ENCODE peak calls at places on chromosomes 7 and 10, in six cellular contexts. R, L, E, O, B and G are unnamed samples.

GRCh38 chr7:101125989-101126650 is 784 bp upstream of the SERPINE1 start:
- DNase-seq in R (peak; percentile 53), L (no peak), E (peak; percentile 75), O (no peak), B (no peak), G (no peak)

GRCh38 chr7:7962851-7963250 is 5.7 kb upstream of the GLCCI1 start:
- DNase-seq in R (no peak), L (no peak), E (peak; percentile 87), O (no peak), B (no peak), G (no peak)

GRCh38 chr10:76149182-76149581 is 717.8 kb downstream of the LRMDA start:
- DNase-seq in R (no peak), L (no peak), E (no peak), O (no peak), B (no peak), G (no peak)

GRCh38 chr10:29895436-29895835 is 163.9 kb downstream of the JCAD start:
- DNase-seq in R (peak; percentile 24), L (peak; percentile 41), E (peak; percentile 96), O (peak; percentile 12), B (peak; percentile 93), G (no peak)

GRCh38 chr7:45163692-45164052 is 6.1 kb downstream of the RAMP3 start:
- DNase-seq in R (no peak), L (no peak), E (no peak), O (no peak), B (no peak), G (no peak)

GRCh38 chr7:9029671-9030070 is 596.3 kb downstream of the NXPH1 start:
- DNase-seq in R (no peak), L (no peak), E (no peak), O (no peak), B (no peak), G (no peak)

GRCh38 chr10:114780610-114781184 is 40.9 kb upstream of the FHIP2A start:
- DNase-seq in R (no peak), L (no peak), E (no peak), O (no peak), B (no peak), G (no peak)

GRCh38 chr7:50502001-50502684 is 52.0 kb upstream of the FIGNL1 start:
- DNase-seq in R (peak; percentile 44), L (no peak), E (peak; percentile 87), O (no peak), B (peak; percentile 100), G (no peak)

GRCh38 chr7:26167293-26167934 is 15.4 kb downstream of the NFE2L3 start:
- DNase-seq in R (no peak), L (no peak), E (no peak), O (no peak), B (no peak), G (peak; percentile 60)

GRCh38 chr10:70952921-70953320 is 64.6 kb upstream of the PCBD1 start:
- DNase-seq in R (no peak), L (no peak), E (no peak), O (no peak), B (no peak), G (no peak)

GRCh38 chr7:137073571-137074325 is 205.3 kb downstream of the CHRM2 start:
- DNase-seq in R (no peak), L (no peak), E (peak; percentile 74), O (no peak), B (peak; percentile 17), G (no peak)

GRCh38 chr10:49080071-49080470 is 35.3 kb downstream of the VSTM4 start:
- DNase-seq in R (no peak), L (no peak), E (peak; percentile 38), O (no peak), B (peak; percentile 33), G (peak; percentile 94)

GRCh38 chr7:139821349-139822115 is 7.5 kb upstream of the TBXAS1 start:
- DNase-seq in R (no peak), L (no peak), E (no peak), O (no peak), B (no peak), G (no peak)

GRCh38 chr7:147999962-148000361 is 590.6 kb upstream of the C7orf33 start:
- DNase-seq in R (no peak), L (no peak), E (no peak), O (no peak), B (no peak), G (no peak)

GRCh38 chr10:68327889-68328786 is 3.7 kb upstream of the HNRNPH3 start:
- DNase-seq in R (no peak), L (peak; percentile 70), E (peak; percentile 60), O (no peak), B (peak; percentile 72), G (no peak)

GRCh38 chr7:112180223-112180622 is 26.0 kb downstream of the DOCK4 start:
- DNase-seq in R (no peak), L (no peak), E (no peak), O (no peak), B (no peak), G (no peak)

DNA sequence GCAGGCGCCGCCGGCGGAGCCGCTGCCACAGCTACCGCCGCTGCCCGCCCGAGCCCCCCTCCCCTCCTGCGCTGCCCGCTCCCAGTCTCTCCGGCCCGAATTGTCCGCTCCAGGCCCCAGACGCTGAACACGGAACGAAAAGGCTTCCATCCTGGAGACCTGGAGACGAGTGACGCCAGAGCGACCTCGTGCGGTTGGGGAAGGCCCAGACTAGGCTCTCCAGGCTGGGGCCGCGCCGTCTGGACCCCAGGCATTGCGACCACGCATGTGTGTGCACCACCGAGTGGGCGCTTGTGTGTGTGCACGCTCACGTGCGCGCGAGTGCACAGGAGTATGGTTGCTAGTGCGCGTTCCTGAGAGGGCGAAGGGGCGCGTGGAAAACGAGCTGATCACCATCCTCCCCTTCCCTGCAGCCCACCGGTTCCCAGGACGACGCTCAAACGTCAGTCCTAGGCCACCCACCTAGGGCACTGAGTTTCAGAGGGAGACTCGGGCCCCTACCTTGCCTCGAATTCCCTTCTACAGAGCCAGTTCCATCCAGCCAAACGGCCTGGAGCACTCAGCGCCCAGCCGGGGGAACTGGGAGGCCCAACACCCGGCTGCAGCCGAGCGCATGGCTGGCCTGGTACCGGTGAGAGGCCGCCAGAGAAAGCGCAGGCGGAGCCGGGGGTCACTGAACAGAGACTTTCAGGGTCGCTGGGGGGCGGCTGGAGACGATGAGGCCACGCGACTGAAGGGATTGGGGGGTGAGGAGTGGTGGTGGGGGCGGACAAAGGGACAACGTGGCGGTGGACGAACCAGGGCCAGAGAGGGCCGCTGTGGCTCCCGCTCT is 11.6 kb downstream of the LBX1 start:
- DNase-seq in R (no peak), L (peak; percentile 96), E (peak; percentile 36), O (peak; percentile 87), B (peak; percentile 30), G (no peak)
- H3K9ac ChIP-seq in R (no peak overlapping the region), L (no peak overlapping the region), E (no peak overlapping the region), O (no peak overlapping the region), B (no peak overlapping the region), G (no peak overlapping the region)

DNA sequence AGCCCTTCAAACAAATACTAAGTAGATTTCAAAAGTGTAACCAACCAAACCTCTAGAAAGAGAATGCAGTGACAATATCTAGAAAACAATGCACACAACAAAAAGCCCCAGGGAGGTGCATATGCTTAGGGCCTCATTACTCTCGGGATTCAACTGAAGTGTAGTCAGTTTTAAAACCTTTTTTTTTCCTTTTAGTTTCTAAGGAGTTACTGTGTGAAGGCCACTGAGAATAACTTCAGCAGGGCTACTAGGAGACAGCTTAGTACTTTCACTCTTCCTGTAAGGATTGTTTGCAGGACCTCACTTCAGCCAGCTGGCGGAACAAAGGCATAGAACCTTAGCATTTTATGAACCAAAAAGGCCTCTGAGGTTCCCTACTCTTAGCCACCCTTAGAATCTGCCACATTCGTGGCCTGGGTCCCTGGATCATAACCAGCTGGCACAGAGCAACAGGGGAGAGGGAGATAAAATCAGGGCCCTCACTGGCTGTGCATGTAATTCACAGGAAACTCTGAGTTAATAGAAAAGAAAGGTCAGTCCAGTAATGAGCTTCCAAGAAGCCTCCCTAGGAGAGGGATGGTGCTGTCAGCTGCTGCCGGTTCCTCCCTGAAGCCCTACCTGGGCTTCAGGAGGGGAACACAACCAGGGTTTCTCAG is 3.6 kb downstream of the VOPP1 start:
- DNase-seq in R (no peak), L (no peak), E (peak; percentile 31), O (no peak), B (peak; percentile 15), G (no peak)
- H3K4me3 ChIP-seq in R (no peak overlapping the region), L (no peak overlapping the region), E (no peak overlapping the region), O (no peak overlapping the region), B (no peak overlapping the region), G (peak overlapping the region; percentile 95)

GRCh38 chr7:114085313-114085591 is 166.4 kb upstream of the PPP1R3A start:
- DNase-seq in R (no peak), L (no peak), E (no peak), O (peak; percentile 65), B (no peak), G (no peak)
- H3K4me1 ChIP-seq in R (no peaks in the 10 kb centered on the region), L (peaks cover 15% of the 10 kb centered on the region), E (peaks cover 4% of the 10 kb centered on the region), O (peaks cover 17% of the 10 kb centered on the region), B (no peaks in the 10 kb centered on the region), G (peaks cover 11% of the 10 kb centered on the region)

GRCh38 chr10:74114041-74114448 is 36.6 kb downstream of the AP3M1 start:
- DNase-seq in R (no peak), L (no peak), E (no peak), O (no peak), B (no peak), G (no peak)
- H3K9ac ChIP-seq in R (no peak overlapping the region), L (no peak overlapping the region), E (no peak overlapping the region), O (no peak overlapping the region), B (no peak overlapping the region), G (no peak overlapping the region)

DNA sequence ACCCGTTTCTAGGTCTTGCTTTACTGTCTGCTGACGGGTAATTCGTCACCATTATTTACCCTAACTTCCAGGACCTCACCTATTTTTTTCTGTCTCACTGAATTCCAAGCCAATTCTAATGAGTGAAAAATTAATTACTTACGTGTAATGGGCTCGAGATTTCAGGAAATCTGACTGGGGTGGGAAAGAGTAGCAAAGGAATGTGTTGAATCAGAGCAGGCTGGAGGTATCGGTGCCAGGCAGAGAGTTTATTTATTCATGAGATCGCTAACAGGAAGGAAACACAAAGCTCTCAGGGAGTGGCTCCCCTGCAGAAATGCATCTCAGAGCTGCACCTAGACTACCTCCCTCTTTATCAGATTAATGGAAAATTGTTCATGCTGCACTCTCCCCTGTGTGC is 4.0 kb upstream of the DIP2C start:
- DNase-seq in R (no peak), L (no peak), E (peak; percentile 49), O (no peak), B (peak; percentile 9), G (no peak)
- H3K4me3 ChIP-seq in R (no peak overlapping the region), L (no peak overlapping the region), E (no peak overlapping the region), O (no peak overlapping the region), B (no peak overlapping the region), G (no peak overlapping the region)

DNA sequence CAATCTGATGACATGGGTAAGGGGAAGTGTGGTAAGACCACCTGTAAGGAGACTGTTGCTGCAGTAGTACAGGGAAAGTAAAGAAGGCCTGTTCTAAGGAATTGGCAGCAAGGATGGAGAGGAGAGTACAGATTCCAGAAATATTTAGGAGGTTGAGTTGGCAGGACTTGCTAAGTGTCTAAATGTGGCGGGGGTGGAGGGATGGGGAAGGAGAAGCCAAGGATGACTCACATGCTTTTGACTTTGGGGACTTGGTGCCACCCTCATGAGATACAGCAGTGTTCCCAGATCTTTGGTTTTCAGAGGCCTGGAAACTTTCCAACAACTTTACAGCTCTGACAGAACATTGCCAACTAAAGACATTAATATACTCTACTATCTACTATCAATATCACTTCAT is 45.4 kb downstream of the CDK6 start:
- DNase-seq in R (no peak), L (no peak), E (peak; percentile 65), O (no peak), B (peak; percentile 50), G (no peak)
- H3K4me1 ChIP-seq in R (no peaks in the 10 kb centered on the region), L (peaks cover 27% of the 10 kb centered on the region), E (peaks cover 18% of the 10 kb centered on the region), O (peaks cover 1% of the 10 kb centered on the region), B (peaks cover 8% of the 10 kb centered on the region), G (peaks cover 35% of the 10 kb centered on the region)

GRCh38 chr10:79074732-79075131 is 6.0 kb downstream of the ZMIZ1 start:
- DNase-seq in R (peak; percentile 79), L (peak; percentile 71), E (no peak), O (no peak), B (no peak), G (no peak)
- H3K9ac ChIP-seq in R (peak overlapping the region; percentile 99), L (no peak overlapping the region), E (no peak overlapping the region), O (peak overlapping the region; percentile 32), B (no peak overlapping the region), G (no peak overlapping the region)

GRCh38 chr10:118241229-118242137 is 100.6 kb downstream of the FAM204A start:
- DNase-seq in R (peak; percentile 82), L (peak; percentile 90), E (peak; percentile 77), O (peak; percentile 90), B (peak; percentile 84), G (peak; percentile 67)
- H3K4me3 ChIP-seq in R (no peak overlapping the region), L (peak overlapping the region; percentile 31), E (no peak overlapping the region), O (no peak overlapping the region), B (no peak overlapping the region), G (peak overlapping the region; percentile 7)